ENCODE peak calls at places on chromosomes 4 and X, in six cellular contexts. One of them, this sample, is unnamed.

GRCh38 chr4:94181815-94182214 is 25.9 kb upstream of the SMARCAD1 start:
- DNase-seq in tibial artery: no peak
- DNase-seq in coronary artery: no peak
- DNase-seq in AG04450: no peak
- DNase-seq in dorsolateral prefrontal cortex: no peak
- DNase-seq in CD8-positive, alpha-beta memory T cell: no peak
- DNase-seq in this sample: no peak

GRCh38 chr4:118284169-118284568 is 68.6 kb downstream of the PRSS12 start:
- DNase-seq in CD8-positive, alpha-beta memory T cell: no peak
- DNase-seq in tibial artery: no peak
- DNase-seq in dorsolateral prefrontal cortex: no peak
- DNase-seq in coronary artery: no peak
- DNase-seq in AG04450: no peak
- DNase-seq in this sample: no peak

GRCh38 chr4:149306537-149306936 is 509.1 kb downstream of the IQCM start:
- DNase-seq in AG04450: no peak
- DNase-seq in CD8-positive, alpha-beta memory T cell: no peak
- DNase-seq in coronary artery: no peak
- DNase-seq in tibial artery: no peak
- DNase-seq in dorsolateral prefrontal cortex: no peak
- DNase-seq in this sample: no peak

GRCh38 chr4:168528131-168528949 is 31.5 kb downstream of the PALLD start:
- DNase-seq in dorsolateral prefrontal cortex: no peak
- DNase-seq in tibial artery: no peak
- DNase-seq in AG04450: no peak
- DNase-seq in CD8-positive, alpha-beta memory T cell: no peak
- DNase-seq in coronary artery: no peak
- DNase-seq in this sample: no peak

GRCh38 chrX:50967734-50968133 is 57.2 kb downstream of the BMP15 start:
- DNase-seq in coronary artery: no peak
- DNase-seq in CD8-positive, alpha-beta memory T cell: no peak
- DNase-seq in tibial artery: no peak
- DNase-seq in dorsolateral prefrontal cortex: no peak
- DNase-seq in AG04450: no peak
- DNase-seq in this sample: no peak

GRCh38 chr4:71107732-71108131 is 114.3 kb downstream of the DCK start:
- DNase-seq in coronary artery: no peak
- DNase-seq in AG04450: no peak
- DNase-seq in tibial artery: no peak
- DNase-seq in CD8-positive, alpha-beta memory T cell: no peak
- DNase-seq in dorsolateral prefrontal cortex: no peak
- DNase-seq in this sample: no peak

GRCh38 chr4:89599026-89599425 is 237.9 kb downstream of the SNCA start:
- DNase-seq in CD8-positive, alpha-beta memory T cell: no peak
- DNase-seq in tibial artery: no peak
- DNase-seq in coronary artery: no peak
- DNase-seq in dorsolateral prefrontal cortex: no peak
- DNase-seq in AG04450: no peak
- DNase-seq in this sample: no peak

GRCh38 chr4:422587-422986 is 76.4 kb downstream of the ZNF721 start:
- DNase-seq in dorsolateral prefrontal cortex: no peak
- DNase-seq in tibial artery: no peak
- DNase-seq in CD8-positive, alpha-beta memory T cell: no peak
- DNase-seq in coronary artery: no peak
- DNase-seq in AG04450: no peak
- DNase-seq in this sample: no peak

GRCh38 chr4:152202415-152202814 is 333.5 kb downstream of the FBXW7 start:
- DNase-seq in tibial artery: no peak
- DNase-seq in coronary artery: no peak
- DNase-seq in AG04450: no peak
- DNase-seq in dorsolateral prefrontal cortex: no peak
- DNase-seq in CD8-positive, alpha-beta memory T cell: no peak
- DNase-seq in this sample: no peak

GRCh38 chr4:47315346-47315745 is 148.2 kb downstream of the COMMD8 start:
- DNase-seq in AG04450: no peak
- DNase-seq in coronary artery: no peak
- DNase-seq in tibial artery: no peak
- DNase-seq in dorsolateral prefrontal cortex: no peak
- DNase-seq in CD8-positive, alpha-beta memory T cell: no peak
- DNase-seq in this sample: no peak

GRCh38 chrX:10722804-10723364 is 102.5 kb upstream of the MID1 start:
- DNase-seq in AG04450: peak
- DNase-seq in coronary artery: no peak
- DNase-seq in tibial artery: peak
- DNase-seq in CD8-positive, alpha-beta memory T cell: no peak
- DNase-seq in dorsolateral prefrontal cortex: peak
- DNase-seq in this sample: peak

GRCh38 chr4:97525236-97525635 is 618.0 kb downstream of the STPG2 start:
- DNase-seq in CD8-positive, alpha-beta memory T cell: no peak
- DNase-seq in coronary artery: no peak
- DNase-seq in dorsolateral prefrontal cortex: no peak
- DNase-seq in AG04450: no peak
- DNase-seq in tibial artery: no peak
- DNase-seq in this sample: no peak

GRCh38 chr4:187993827-187994226 is 1.7 kb upstream of the ZFP42 start:
- DNase-seq in dorsolateral prefrontal cortex: no peak
- DNase-seq in coronary artery: no peak
- DNase-seq in AG04450: no peak
- DNase-seq in tibial artery: no peak
- DNase-seq in CD8-positive, alpha-beta memory T cell: no peak
- DNase-seq in this sample: no peak

GRCh38 chr4:37383579-37384229 is 139.2 kb downstream of the NWD2 start:
- DNase-seq in coronary artery: no peak
- DNase-seq in CD8-positive, alpha-beta memory T cell: no peak
- DNase-seq in dorsolateral prefrontal cortex: peak
- DNase-seq in tibial artery: no peak
- DNase-seq in AG04450: no peak
- DNase-seq in this sample: no peak

GRCh38 chrX:74540635-74541249 is 73.7 kb downstream of the RLIM start:
- DNase-seq in CD8-positive, alpha-beta memory T cell: no peak
- DNase-seq in coronary artery: no peak
- DNase-seq in dorsolateral prefrontal cortex: no peak
- DNase-seq in AG04450: no peak
- DNase-seq in tibial artery: no peak
- DNase-seq in this sample: no peak

DNA sequence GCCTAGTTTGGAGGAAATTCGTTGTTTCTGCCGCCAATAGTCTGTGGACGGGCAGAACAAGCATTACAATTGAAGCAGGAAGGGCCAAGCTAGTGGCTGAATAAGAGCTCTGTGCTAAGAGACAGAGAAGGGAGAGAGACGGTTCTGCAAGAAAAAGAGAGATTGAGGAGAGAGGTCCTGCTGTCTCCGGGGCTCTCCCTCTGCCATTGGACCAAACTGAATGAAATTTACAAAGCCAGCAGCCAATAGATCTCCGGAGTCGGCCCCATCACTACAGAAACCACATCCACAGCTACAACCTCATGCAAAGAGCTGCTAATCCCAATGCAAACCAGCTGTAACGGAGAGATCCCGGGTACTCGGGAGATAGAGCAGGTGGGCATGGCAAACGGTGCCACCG is at the start of gene NLGN4X:
- DNase-seq in coronary artery: no peak
- DNase-seq in CD8-positive, alpha-beta memory T cell: no peak
- DNase-seq in tibial artery: no peak
- DNase-seq in AG04450: no peak
- DNase-seq in dorsolateral prefrontal cortex: peak
- DNase-seq in this sample: peak
- H3K27ac ChIP-seq in coronary artery: no peak
- H3K27ac ChIP-seq in CD8-positive, alpha-beta memory T cell: no peak
- H3K27ac ChIP-seq in tibial artery: no peak
- H3K27ac ChIP-seq in AG04450: no peak
- H3K27ac ChIP-seq in dorsolateral prefrontal cortex: peak
- H3K27ac ChIP-seq in this sample: peak

DNA sequence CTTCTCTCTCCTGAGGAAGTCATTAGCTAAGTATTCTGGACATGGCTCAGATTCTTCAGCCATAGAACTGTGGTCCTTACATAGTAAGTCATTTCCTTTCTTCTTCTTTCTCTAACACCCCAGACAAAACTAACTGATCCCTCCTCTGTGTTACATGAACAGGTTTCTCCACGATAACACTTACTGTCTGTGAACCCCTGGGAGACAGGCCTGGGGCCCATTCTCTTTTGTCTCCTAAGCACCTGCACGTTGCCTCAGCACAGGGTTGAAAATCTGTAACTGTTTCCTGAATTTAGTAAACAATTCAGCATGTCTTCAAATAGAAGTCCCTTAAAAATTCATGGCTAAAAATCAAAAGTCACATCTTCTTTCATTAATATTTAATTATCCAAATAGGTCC is 24.7 kb downstream of the APBB2 start:
- DNase-seq in tibial artery: no peak
- DNase-seq in dorsolateral prefrontal cortex: no peak
- DNase-seq in CD8-positive, alpha-beta memory T cell: no peak
- DNase-seq in AG04450: no peak
- DNase-seq in coronary artery: no peak
- DNase-seq in this sample: no peak
- H3K27ac ChIP-seq in tibial artery: no peak
- H3K27ac ChIP-seq in dorsolateral prefrontal cortex: peak
- H3K27ac ChIP-seq in CD8-positive, alpha-beta memory T cell: no peak
- H3K27ac ChIP-seq in AG04450: no peak
- H3K27ac ChIP-seq in coronary artery: no peak
- H3K27ac ChIP-seq in this sample: peak

GRCh38 chrX:152070186-152070585 is 68.2 kb downstream of the MAGEA10 start:
- DNase-seq in coronary artery: no peak
- DNase-seq in tibial artery: no peak
- DNase-seq in AG04450: no peak
- DNase-seq in CD8-positive, alpha-beta memory T cell: no peak
- DNase-seq in dorsolateral prefrontal cortex: no peak
- DNase-seq in this sample: no peak
- H3K27ac ChIP-seq in coronary artery: no peak
- H3K27ac ChIP-seq in tibial artery: no peak
- H3K27ac ChIP-seq in AG04450: no peak
- H3K27ac ChIP-seq in CD8-positive, alpha-beta memory T cell: no peak
- H3K27ac ChIP-seq in dorsolateral prefrontal cortex: no peak
- H3K27ac ChIP-seq in this sample: no peak

GRCh38 chr4:7945709-7946380 is 6.2 kb upstream of the AFAP1 start:
- DNase-seq in dorsolateral prefrontal cortex: no peak
- DNase-seq in CD8-positive, alpha-beta memory T cell: no peak
- DNase-seq in AG04450: no peak
- DNase-seq in tibial artery: no peak
- DNase-seq in coronary artery: no peak
- DNase-seq in this sample: no peak
- H3K27ac ChIP-seq in dorsolateral prefrontal cortex: no peak
- H3K27ac ChIP-seq in CD8-positive, alpha-beta memory T cell: no peak
- H3K27ac ChIP-seq in AG04450: no peak
- H3K27ac ChIP-seq in tibial artery: no peak
- H3K27ac ChIP-seq in coronary artery: no peak
- H3K27ac ChIP-seq in this sample: no peak

DNA sequence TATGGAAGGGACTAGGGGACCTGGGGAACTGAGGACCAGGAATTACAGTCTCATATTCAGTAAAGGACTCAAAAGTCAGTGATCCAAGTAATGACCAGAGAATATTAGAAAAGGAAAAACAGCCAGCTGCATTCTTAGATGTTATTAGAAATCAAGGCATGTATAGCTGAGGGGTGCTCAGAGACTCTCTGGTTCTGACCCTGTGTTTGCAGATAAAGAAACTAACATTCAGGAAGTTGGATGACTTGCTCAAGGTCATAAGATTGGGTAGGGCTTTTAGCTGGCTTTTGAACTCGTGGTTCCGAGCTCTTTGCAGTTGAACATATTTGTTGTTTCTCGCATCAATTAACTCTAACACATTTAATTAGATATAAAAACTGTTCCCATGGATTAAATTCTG is 62.4 kb upstream of the ENPP6 start:
- DNase-seq in coronary artery: no peak
- DNase-seq in dorsolateral prefrontal cortex: no peak
- DNase-seq in tibial artery: no peak
- DNase-seq in CD8-positive, alpha-beta memory T cell: no peak
- DNase-seq in AG04450: no peak
- DNase-seq in this sample: no peak
- H3K27ac ChIP-seq in coronary artery: no peak
- H3K27ac ChIP-seq in dorsolateral prefrontal cortex: no peak
- H3K27ac ChIP-seq in tibial artery: no peak
- H3K27ac ChIP-seq in CD8-positive, alpha-beta memory T cell: no peak
- H3K27ac ChIP-seq in AG04450: no peak
- H3K27ac ChIP-seq in this sample: peak

GRCh38 chr4:40514409-40515025 is 115.1 kb downstream of the RBM47 start:
- DNase-seq in coronary artery: no peak
- DNase-seq in AG04450: no peak
- DNase-seq in dorsolateral prefrontal cortex: no peak
- DNase-seq in CD8-positive, alpha-beta memory T cell: no peak
- DNase-seq in tibial artery: no peak
- DNase-seq in this sample: no peak

GRCh38 chr4:40515037-40515397 is 114.6 kb downstream of the RBM47 start:
- DNase-seq in tibial artery: no peak
- DNase-seq in dorsolateral prefrontal cortex: no peak
- DNase-seq in coronary artery: no peak
- DNase-seq in CD8-positive, alpha-beta memory T cell: no peak
- DNase-seq in AG04450: no peak
- DNase-seq in this sample: no peak

GRCh38 chr4:40516651-40517050 is 113.0 kb downstream of the RBM47 start:
- DNase-seq in AG04450: no peak
- DNase-seq in CD8-positive, alpha-beta memory T cell: no peak
- DNase-seq in tibial artery: no peak
- DNase-seq in dorsolateral prefrontal cortex: no peak
- DNase-seq in coronary artery: no peak
- DNase-seq in this sample: no peak

GRCh38 chr4:40511017-40511614 is 118.5 kb downstream of the RBM47 start:
- DNase-seq in AG04450: no peak
- DNase-seq in CD8-positive, alpha-beta memory T cell: no peak
- DNase-seq in coronary artery: no peak
- DNase-seq in tibial artery: no peak
- DNase-seq in dorsolateral prefrontal cortex: no peak
- DNase-seq in this sample: no peak

GRCh38 chr4:40515398-40516293 is 114.0 kb downstream of the RBM47 start:
- DNase-seq in tibial artery: no peak
- DNase-seq in coronary artery: no peak
- DNase-seq in dorsolateral prefrontal cortex: no peak
- DNase-seq in AG04450: no peak
- DNase-seq in CD8-positive, alpha-beta memory T cell: no peak
- DNase-seq in this sample: no peak
- H3K27ac ChIP-seq in tibial artery: no peak
- H3K27ac ChIP-seq in coronary artery: no peak
- H3K27ac ChIP-seq in dorsolateral prefrontal cortex: no peak
- H3K27ac ChIP-seq in AG04450: no peak
- H3K27ac ChIP-seq in CD8-positive, alpha-beta memory T cell: peak
- H3K27ac ChIP-seq in this sample: no peak

This sample was measured in substantia nigra.